ENCODE peak calls at places on chromosome X, in five cellular contexts. C is HepG2, L is A549, O is H1, Q is GM12878. G is an unnamed sample.

GRCh38 chrX:56963377-56963776 is 32.0 kb downstream of the SPIN3 start:
- DNase-seq in C (no peak), L (no peak), O (no peak), Q (no peak), G (no peak)

GRCh38 chrX:22015144-22015750 is 16.9 kb upstream of the PHEX start:
- DNase-seq in C (no peak), L (no peak), O (no peak), Q (no peak), G (no peak)

GRCh38 chrX:63506320-63506719 is 155.2 kb upstream of the SPIN4 start:
- DNase-seq in C (peak), L (peak), O (no peak), Q (no peak), G (peak)

GRCh38 chrX:363621-364375 is 22.9 kb downstream of the PPP2R3B start:
- DNase-seq in C (no peak), L (no peak), O (no peak), Q (no peak), G (no peak)

GRCh38 chrX:152915541-152916241 is 17.8 kb downstream of the ZNF185 start:
- DNase-seq in C (peak), L (peak), O (peak), Q (no peak), G (peak)

GRCh38 chrX:119682019-119682989 is 10.7 kb downstream of the SEPTIN6 start:
- DNase-seq in C (no peak), L (no peak), O (no peak), Q (peak), G (no peak)

GRCh38 chrX:10496345-10496965 is 123.9 kb downstream of the MID1 start:
- DNase-seq in C (no peak), L (no peak), O (no peak), Q (no peak), G (no peak)

GRCh38 chrX:106726485-106727437 is at the start of gene RNF128:
- DNase-seq in C (peak), L (peak), O (peak), Q (no peak), G (no peak)

GRCh38 chrX:133083899-133084298 is 13.0 kb downstream of the USP26 start:
- DNase-seq in C (no peak), L (no peak), O (no peak), Q (no peak), G (no peak)

GRCh38 chrX:80513620-80514019 is 93.4 kb downstream of the TENT5D start:
- DNase-seq in C (no peak), L (no peak), O (no peak), Q (no peak), G (no peak)

GRCh38 chrX:48558270-48558669 is 16.0 kb upstream of the RBM3 start:
- DNase-seq in C (no peak), L (peak), O (no peak), Q (no peak), G (no peak)

GRCh38 chrX:65451663-65452062 is 82.9 kb downstream of the LAS1L start:
- DNase-seq in C (peak), L (peak), O (no peak), Q (no peak), G (peak)

GRCh38 chrX:153662266-153662665 is 11.3 kb downstream of the PNCK start:
- DNase-seq in C (peak), L (peak), O (peak), Q (no peak), G (peak)

GRCh38 chrX:72001471-72001870 is 90.8 kb downstream of the NHSL2 start:
- DNase-seq in C (no peak), L (no peak), O (no peak), Q (no peak), G (no peak)

DNA sequence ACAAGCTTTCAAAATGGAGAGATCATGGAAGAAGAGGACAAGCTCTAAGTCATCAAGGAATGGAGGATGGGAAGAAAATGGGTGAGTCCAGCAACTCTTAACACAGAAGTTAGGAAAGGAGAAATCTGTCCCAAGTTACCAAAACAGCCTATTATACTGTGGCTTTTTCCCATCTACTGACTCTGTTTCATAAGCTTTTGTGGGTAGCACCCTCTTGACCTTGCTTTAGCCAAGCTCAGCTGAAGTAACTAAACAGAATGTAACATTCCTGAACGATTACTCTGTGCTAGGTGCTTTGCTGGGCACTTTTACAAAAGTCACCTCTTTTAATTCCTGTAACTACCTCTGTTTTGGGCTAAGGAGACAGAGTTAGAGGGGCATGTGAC is 54.8 kb downstream of the MAP7D2 start:
- DNase-seq in C (peak), L (no peak), O (no peak), Q (no peak), G (no peak)
- TF ChIP-seq CHD2 in C (no peak), L (no peak), O (no peak), Q (no peak), G (no peak)

GRCh38 chrX:3256868-3257267 is 89.6 kb downstream of the MXRA5 start:
- DNase-seq in C (no peak), L (no peak), O (no peak), Q (no peak), G (no peak)

GRCh38 chrX:3252744-3253143 is 93.7 kb downstream of the MXRA5 start:
- DNase-seq in C (no peak), L (no peak), O (no peak), Q (no peak), G (no peak)

GRCh38 chrX:3244955-3245354 is 101.5 kb downstream of the MXRA5 start:
- DNase-seq in C (no peak), L (peak), O (no peak), Q (no peak), G (no peak)

GRCh38 chrX:3250946-3251345 is 95.5 kb downstream of the MXRA5 start:
- DNase-seq in C (no peak), L (no peak), O (no peak), Q (no peak), G (no peak)
- TF ChIP-seq KDM1A in C (no peak), L (no peak), O (no peak), Q (no peak), G (no peak)

DNA sequence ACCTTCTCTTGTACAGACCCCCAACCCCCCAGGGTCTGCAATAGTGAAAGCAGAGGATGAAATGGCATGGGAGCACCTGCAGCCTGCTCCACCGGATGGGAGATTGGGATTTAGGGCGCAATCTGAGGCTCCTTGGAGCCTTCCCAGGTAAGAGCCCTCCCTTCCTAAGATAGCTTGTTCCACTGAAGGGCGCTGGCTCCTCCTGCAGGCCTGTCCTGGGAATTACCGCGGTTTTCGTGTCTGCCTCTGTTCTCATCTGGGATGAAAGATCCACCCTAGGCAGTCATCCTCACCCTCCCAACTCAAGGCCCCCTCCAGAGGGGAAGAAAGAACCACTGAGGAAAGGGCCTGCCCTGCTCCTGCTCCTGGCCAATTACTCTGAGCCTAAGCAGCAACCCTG is 547.6 kb downstream of the SMARCA1 start:
- DNase-seq in C (peak), L (peak), O (peak), Q (no peak), G (peak)
- TF ChIP-seq CHD2 in C (no peak), L (no peak), O (no peak), Q (no peak), G (no peak)

GRCh38 chrX:31128849-31129248 is 57.0 kb upstream of the FTHL17 start:
- DNase-seq in C (no peak), L (no peak), O (no peak), Q (no peak), G (no peak)

GRCh38 chrX:31126205-31126604 is 54.4 kb upstream of the FTHL17 start:
- DNase-seq in C (no peak), L (no peak), O (no peak), Q (no peak), G (no peak)

GRCh38 chrX:31123335-31123734 is 51.5 kb upstream of the FTHL17 start:
- DNase-seq in C (no peak), L (no peak), O (no peak), Q (no peak), G (no peak)

GRCh38 chrX:31127716-31128115 is 55.9 kb upstream of the FTHL17 start:
- DNase-seq in C (no peak), L (no peak), O (no peak), Q (no peak), G (no peak)

GRCh38 chrX:31124536-31124935 is 52.7 kb upstream of the FTHL17 start:
- DNase-seq in C (no peak), L (no peak), O (no peak), Q (no peak), G (no peak)
- TF ChIP-seq KDM1A in C (no peak), L (no peak), O (no peak), Q (no peak), G (no peak)

DNA sequence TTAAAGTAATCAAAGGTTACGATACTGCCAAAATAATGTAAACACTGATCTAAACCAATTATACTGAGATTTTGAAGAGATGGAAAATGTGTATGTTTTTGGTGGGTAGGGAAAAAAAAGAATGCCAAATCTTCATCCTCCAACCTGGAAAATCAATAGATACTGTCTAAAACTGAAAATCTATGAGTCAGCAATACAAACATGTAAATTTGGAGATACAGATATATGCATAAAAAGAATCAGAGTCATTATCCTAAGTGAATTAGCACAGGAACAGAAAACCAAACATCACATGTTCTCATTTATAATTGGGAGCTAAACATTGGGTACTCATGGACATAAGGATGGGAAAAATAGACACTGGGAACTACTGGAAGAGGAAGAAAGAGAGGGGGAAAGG is 197.4 kb upstream of the TRPC5 start:
- DNase-seq in C (no peak), L (no peak), O (no peak), Q (no peak), G (no peak)
- TF ChIP-seq CHD2 in C (no peak), L (no peak), O (no peak), Q (no peak), G (no peak)

GRCh38 chrX:39418936-39419659 is 617.8 kb downstream of the MID1IP1 start:
- DNase-seq in C (no peak), L (no peak), O (no peak), Q (no peak), G (no peak)
- TF ChIP-seq KDM1A in C (no peak), L (no peak), O (no peak), Q (no peak), G (no peak)

GRCh38 chrX:30935985-30936384 is 46.9 kb upstream of the TAB3 start:
- DNase-seq in C (peak), L (peak), O (no peak), Q (no peak), G (peak)

GRCh38 chrX:30943984-30944383 is 54.9 kb upstream of the TAB3 start:
- DNase-seq in C (no peak), L (no peak), O (no peak), Q (no peak), G (no peak)

GRCh38 chrX:30938295-30938694 is 49.2 kb upstream of the TAB3 start:
- DNase-seq in C (no peak), L (no peak), O (no peak), Q (no peak), G (no peak)

GRCh38 chrX:30939928-30940327 is 50.9 kb upstream of the TAB3 start:
- DNase-seq in C (no peak), L (no peak), O (no peak), Q (no peak), G (no peak)

GRCh38 chrX:30941898-30942297 is 52.8 kb upstream of the TAB3 start:
- DNase-seq in C (no peak), L (no peak), O (no peak), Q (no peak), G (no peak)
- TF ChIP-seq CHD2 in C (no peak), L (no peak), O (no peak), Q (no peak), G (no peak)

GRCh38 chrX:134520860-134521390 is 61.0 kb downstream of the HPRT1 start:
- DNase-seq in C (peak), L (peak), O (no peak), Q (no peak), G (no peak)
- TF ChIP-seq KDM1A in C (no peak), L (no peak), O (no peak), Q (no peak), G (no peak)

GRCh38 chrX:7586126-7586525 is 256.8 kb upstream of the VCX start:
- DNase-seq in C (peak), L (no peak), O (no peak), Q (no peak), G (no peak)

GRCh38 chrX:7582191-7582590 is 260.8 kb upstream of the VCX start:
- DNase-seq in C (no peak), L (no peak), O (no peak), Q (no peak), G (no peak)

GRCh38 chrX:7574325-7574724 is 268.6 kb upstream of the VCX start:
- DNase-seq in C (peak), L (no peak), O (no peak), Q (no peak), G (no peak)

GRCh38 chrX:7580127-7580526 is 262.8 kb upstream of the VCX start:
- DNase-seq in C (no peak), L (no peak), O (no peak), Q (no peak), G (no peak)
- TF ChIP-seq CHD2 in C (no peak), L (no peak), O (no peak), Q (no peak), G (no peak)

G was measured in K562.